ENCODE peak calls at places on chromosomes 7 and 10, in ten cellular contexts. One of them, this sample, is unnamed.

GRCh38 chr7:1670894-1671875 is 1.1 kb downstream of the ELFN1 start:
- DNase-seq in uterus: no peak
- DNase-seq in CD8-positive, alpha-beta memory T cell: no peak
- DNase-seq in upper lobe of right lung: peak; percentile 51
- DNase-seq in stomach: no peak
- DNase-seq in WERI-Rb-1: no peak
- DNase-seq in ovary: no peak
- DNase-seq in endodermal cell: peak; percentile 55
- DNase-seq in sigmoid colon: peak; percentile 39
- DNase-seq in psoas muscle: peak; percentile 5
- DNase-seq in this sample: no peak

GRCh38 chr7:99224263-99224947 is 16.5 kb upstream of the KPNA7 start:
- DNase-seq in uterus: no peak
- DNase-seq in CD8-positive, alpha-beta memory T cell: no peak
- DNase-seq in upper lobe of right lung: no peak
- DNase-seq in stomach: peak; percentile 64
- DNase-seq in WERI-Rb-1: no peak
- DNase-seq in ovary: no peak
- DNase-seq in endodermal cell: no peak
- DNase-seq in sigmoid colon: no peak
- DNase-seq in psoas muscle: no peak
- DNase-seq in this sample: no peak

GRCh38 chr7:14332155-14332554 is 342.7 kb upstream of the ETV1 start:
- DNase-seq in uterus: no peak
- DNase-seq in CD8-positive, alpha-beta memory T cell: no peak
- DNase-seq in upper lobe of right lung: no peak
- DNase-seq in stomach: no peak
- DNase-seq in WERI-Rb-1: no peak
- DNase-seq in ovary: no peak
- DNase-seq in endodermal cell: peak; percentile 72
- DNase-seq in sigmoid colon: no peak
- DNase-seq in psoas muscle: no peak
- DNase-seq in this sample: no peak

GRCh38 chr7:29228289-29229011 is 33.9 kb downstream of the CHN2 start:
- DNase-seq in uterus: no peak
- DNase-seq in CD8-positive, alpha-beta memory T cell: no peak
- DNase-seq in upper lobe of right lung: no peak
- DNase-seq in stomach: peak; percentile 44
- DNase-seq in WERI-Rb-1: no peak
- DNase-seq in ovary: no peak
- DNase-seq in endodermal cell: no peak
- DNase-seq in sigmoid colon: no peak
- DNase-seq in psoas muscle: no peak
- DNase-seq in this sample: no peak

GRCh38 chr10:127756264-127756663 is 19.3 kb downstream of the FOXI2 start:
- DNase-seq in uterus: no peak
- DNase-seq in CD8-positive, alpha-beta memory T cell: no peak
- DNase-seq in upper lobe of right lung: no peak
- DNase-seq in stomach: no peak
- DNase-seq in WERI-Rb-1: no peak
- DNase-seq in ovary: no peak
- DNase-seq in endodermal cell: no peak
- DNase-seq in sigmoid colon: no peak
- DNase-seq in psoas muscle: no peak
- DNase-seq in this sample: no peak

GRCh38 chr10:124106241-124106905 is 13.0 kb upstream of the CHST15 start:
- DNase-seq in uterus: peak; percentile 89
- DNase-seq in CD8-positive, alpha-beta memory T cell: no peak
- DNase-seq in upper lobe of right lung: peak; percentile 78
- DNase-seq in stomach: peak; percentile 77
- DNase-seq in WERI-Rb-1: no peak
- DNase-seq in ovary: peak; percentile 94
- DNase-seq in endodermal cell: no peak
- DNase-seq in sigmoid colon: peak; percentile 93
- DNase-seq in psoas muscle: peak; percentile 72
- DNase-seq in this sample: no peak

GRCh38 chr10:50992356-50992866 is 81.9 kb upstream of the PRKG1 start:
- DNase-seq in uterus: no peak
- DNase-seq in CD8-positive, alpha-beta memory T cell: no peak
- DNase-seq in upper lobe of right lung: no peak
- DNase-seq in stomach: no peak
- DNase-seq in WERI-Rb-1: no peak
- DNase-seq in ovary: no peak
- DNase-seq in endodermal cell: peak; percentile 76
- DNase-seq in sigmoid colon: peak; percentile 66
- DNase-seq in psoas muscle: peak; percentile 12
- DNase-seq in this sample: no peak

GRCh38 chr10:11610855-11611247 is 599 bp downstream of the USP6NL start:
- DNase-seq in uterus: peak; percentile 30
- DNase-seq in CD8-positive, alpha-beta memory T cell: peak; percentile 11
- DNase-seq in upper lobe of right lung: peak; percentile 76
- DNase-seq in stomach: no peak
- DNase-seq in WERI-Rb-1: no peak
- DNase-seq in ovary: peak; percentile 57
- DNase-seq in endodermal cell: peak; percentile 65
- DNase-seq in sigmoid colon: peak; percentile 72
- DNase-seq in psoas muscle: peak; percentile 36
- DNase-seq in this sample: no peak

GRCh38 chr10:115936926-115937755 is 335.9 kb downstream of the GFRA1 start:
- DNase-seq in uterus: no peak
- DNase-seq in CD8-positive, alpha-beta memory T cell: no peak
- DNase-seq in upper lobe of right lung: no peak
- DNase-seq in stomach: no peak
- DNase-seq in WERI-Rb-1: no peak
- DNase-seq in ovary: no peak
- DNase-seq in endodermal cell: no peak
- DNase-seq in sigmoid colon: no peak
- DNase-seq in psoas muscle: no peak
- DNase-seq in this sample: no peak

GRCh38 chr7:158011941-158012340 is 575.7 kb downstream of the PTPRN2 start:
- DNase-seq in uterus: no peak
- DNase-seq in CD8-positive, alpha-beta memory T cell: no peak
- DNase-seq in upper lobe of right lung: peak; percentile 19
- DNase-seq in stomach: no peak
- DNase-seq in WERI-Rb-1: no peak
- DNase-seq in ovary: no peak
- DNase-seq in endodermal cell: no peak
- DNase-seq in sigmoid colon: no peak
- DNase-seq in psoas muscle: no peak
- DNase-seq in this sample: no peak

GRCh38 chr10:97020452-97021400 is 165.0 kb downstream of the SLIT1 start:
- DNase-seq in uterus: peak; percentile 42
- DNase-seq in CD8-positive, alpha-beta memory T cell: no peak
- DNase-seq in upper lobe of right lung: no peak
- DNase-seq in stomach: peak; percentile 30
- DNase-seq in WERI-Rb-1: peak; percentile 75
- DNase-seq in ovary: peak; percentile 59
- DNase-seq in endodermal cell: peak; percentile 51
- DNase-seq in sigmoid colon: peak; percentile 83
- DNase-seq in psoas muscle: no peak
- DNase-seq in this sample: no peak

GRCh38 chr10:24465899-24466615 is 257.1 kb downstream of the KIAA1217 start:
- DNase-seq in uterus: no peak
- DNase-seq in CD8-positive, alpha-beta memory T cell: no peak
- DNase-seq in upper lobe of right lung: no peak
- DNase-seq in stomach: peak; percentile 70
- DNase-seq in WERI-Rb-1: no peak
- DNase-seq in ovary: no peak
- DNase-seq in endodermal cell: no peak
- DNase-seq in sigmoid colon: no peak
- DNase-seq in psoas muscle: no peak
- DNase-seq in this sample: no peak

GRCh38 chr10:24466616-24466949 is 257.1 kb downstream of the ARHGAP21 start:
- DNase-seq in uterus: no peak
- DNase-seq in CD8-positive, alpha-beta memory T cell: no peak
- DNase-seq in upper lobe of right lung: no peak
- DNase-seq in stomach: no peak
- DNase-seq in WERI-Rb-1: no peak
- DNase-seq in ovary: no peak
- DNase-seq in endodermal cell: no peak
- DNase-seq in sigmoid colon: no peak
- DNase-seq in psoas muscle: no peak
- DNase-seq in this sample: no peak

GRCh38 chr10:24467605-24468004 is 256.1 kb downstream of the ARHGAP21 start:
- DNase-seq in uterus: no peak
- DNase-seq in CD8-positive, alpha-beta memory T cell: no peak
- DNase-seq in upper lobe of right lung: no peak
- DNase-seq in stomach: no peak
- DNase-seq in WERI-Rb-1: no peak
- DNase-seq in ovary: no peak
- DNase-seq in endodermal cell: no peak
- DNase-seq in sigmoid colon: no peak
- DNase-seq in psoas muscle: no peak
- DNase-seq in this sample: no peak

GRCh38 chr10:24468281-24468751 is 255.4 kb downstream of the ARHGAP21 start:
- DNase-seq in uterus: no peak
- DNase-seq in CD8-positive, alpha-beta memory T cell: no peak
- DNase-seq in upper lobe of right lung: no peak
- DNase-seq in stomach: peak; percentile 43
- DNase-seq in WERI-Rb-1: no peak
- DNase-seq in ovary: no peak
- DNase-seq in endodermal cell: no peak
- DNase-seq in sigmoid colon: no peak
- DNase-seq in psoas muscle: peak; percentile 49
- DNase-seq in this sample: no peak

GRCh38 chr10:24467094-24467493 is 256.6 kb downstream of the ARHGAP21 start:
- DNase-seq in uterus: no peak
- DNase-seq in CD8-positive, alpha-beta memory T cell: no peak
- DNase-seq in upper lobe of right lung: no peak
- DNase-seq in stomach: no peak
- DNase-seq in WERI-Rb-1: no peak
- DNase-seq in ovary: no peak
- DNase-seq in endodermal cell: no peak
- DNase-seq in sigmoid colon: no peak
- DNase-seq in psoas muscle: no peak
- DNase-seq in this sample: no peak
- H3K4me3 ChIP-seq in uterus: no peak overlapping the region
- H3K4me3 ChIP-seq in CD8-positive, alpha-beta memory T cell: no peak overlapping the region
- H3K4me3 ChIP-seq in upper lobe of right lung: peak overlapping the region; percentile 38
- H3K4me3 ChIP-seq in stomach: peak overlapping the region; percentile 29
- H3K4me3 ChIP-seq in WERI-Rb-1: no peak overlapping the region
- H3K4me3 ChIP-seq in ovary: no peak overlapping the region
- H3K4me3 ChIP-seq in endodermal cell: no peak overlapping the region
- H3K4me3 ChIP-seq in sigmoid colon: no peak overlapping the region
- H3K4me3 ChIP-seq in psoas muscle: peak overlapping the region; percentile 61
- H3K4me3 ChIP-seq in this sample: peak overlapping the region; percentile 13

GRCh38 chr10:109862738-109863137 is 60.6 kb downstream of the XPNPEP1 start:
- DNase-seq in uterus: no peak
- DNase-seq in CD8-positive, alpha-beta memory T cell: no peak
- DNase-seq in upper lobe of right lung: no peak
- DNase-seq in stomach: no peak
- DNase-seq in WERI-Rb-1: no peak
- DNase-seq in ovary: no peak
- DNase-seq in endodermal cell: no peak
- DNase-seq in sigmoid colon: no peak
- DNase-seq in psoas muscle: no peak
- DNase-seq in this sample: no peak
- H3K27ac ChIP-seq in uterus: no peak overlapping the region
- H3K27ac ChIP-seq in CD8-positive, alpha-beta memory T cell: no peak overlapping the region
- H3K27ac ChIP-seq in upper lobe of right lung: no peak overlapping the region
- H3K27ac ChIP-seq in stomach: no peak overlapping the region
- H3K27ac ChIP-seq in WERI-Rb-1: no peak overlapping the region
- H3K27ac ChIP-seq in ovary: no peak overlapping the region
- H3K27ac ChIP-seq in endodermal cell: no peak overlapping the region
- H3K27ac ChIP-seq in sigmoid colon: no peak overlapping the region
- H3K27ac ChIP-seq in psoas muscle: no peak overlapping the region
- H3K27ac ChIP-seq in this sample: no peak overlapping the region

GRCh38 chr7:101162551-101163280 is 2.7 kb downstream of the VGF start:
- DNase-seq in uterus: no peak
- DNase-seq in CD8-positive, alpha-beta memory T cell: no peak
- DNase-seq in upper lobe of right lung: peak; percentile 74
- DNase-seq in stomach: no peak
- DNase-seq in WERI-Rb-1: peak; percentile 51
- DNase-seq in ovary: peak; percentile 61
- DNase-seq in endodermal cell: peak; percentile 90
- DNase-seq in sigmoid colon: no peak
- DNase-seq in psoas muscle: no peak
- DNase-seq in this sample: no peak
- H3K4me3 ChIP-seq in uterus: peak overlapping the region; percentile 36
- H3K4me3 ChIP-seq in CD8-positive, alpha-beta memory T cell: no peak overlapping the region
- H3K4me3 ChIP-seq in upper lobe of right lung: peak overlapping the region; percentile 29
- H3K4me3 ChIP-seq in stomach: peak overlapping the region; percentile 43
- H3K4me3 ChIP-seq in WERI-Rb-1: peak overlapping the region; percentile 19
- H3K4me3 ChIP-seq in ovary: peak overlapping the region; percentile 25
- H3K4me3 ChIP-seq in endodermal cell: no peak overlapping the region
- H3K4me3 ChIP-seq in sigmoid colon: no peak overlapping the region
- H3K4me3 ChIP-seq in psoas muscle: peak overlapping the region; percentile 48
- H3K4me3 ChIP-seq in this sample: peak overlapping the region; percentile 34

GRCh38 chr7:140982508-140982907 is 32.2 kb downstream of the MRPS33 start:
- DNase-seq in uterus: no peak
- DNase-seq in CD8-positive, alpha-beta memory T cell: peak; percentile 8
- DNase-seq in upper lobe of right lung: no peak
- DNase-seq in stomach: no peak
- DNase-seq in WERI-Rb-1: no peak
- DNase-seq in ovary: no peak
- DNase-seq in endodermal cell: no peak
- DNase-seq in sigmoid colon: no peak
- DNase-seq in psoas muscle: no peak
- DNase-seq in this sample: no peak

GRCh38 chr7:140972876-140973829 is 41.6 kb downstream of the MRPS33 start:
- DNase-seq in uterus: no peak
- DNase-seq in CD8-positive, alpha-beta memory T cell: no peak
- DNase-seq in upper lobe of right lung: no peak
- DNase-seq in stomach: no peak
- DNase-seq in WERI-Rb-1: peak; percentile 14
- DNase-seq in ovary: no peak
- DNase-seq in endodermal cell: no peak
- DNase-seq in sigmoid colon: no peak
- DNase-seq in psoas muscle: no peak
- DNase-seq in this sample: no peak

GRCh38 chr7:140972344-140972743 is 42.4 kb downstream of the MRPS33 start:
- DNase-seq in uterus: no peak
- DNase-seq in CD8-positive, alpha-beta memory T cell: no peak
- DNase-seq in upper lobe of right lung: no peak
- DNase-seq in stomach: no peak
- DNase-seq in WERI-Rb-1: no peak
- DNase-seq in ovary: no peak
- DNase-seq in endodermal cell: no peak
- DNase-seq in sigmoid colon: no peak
- DNase-seq in psoas muscle: no peak
- DNase-seq in this sample: no peak

DNA sequence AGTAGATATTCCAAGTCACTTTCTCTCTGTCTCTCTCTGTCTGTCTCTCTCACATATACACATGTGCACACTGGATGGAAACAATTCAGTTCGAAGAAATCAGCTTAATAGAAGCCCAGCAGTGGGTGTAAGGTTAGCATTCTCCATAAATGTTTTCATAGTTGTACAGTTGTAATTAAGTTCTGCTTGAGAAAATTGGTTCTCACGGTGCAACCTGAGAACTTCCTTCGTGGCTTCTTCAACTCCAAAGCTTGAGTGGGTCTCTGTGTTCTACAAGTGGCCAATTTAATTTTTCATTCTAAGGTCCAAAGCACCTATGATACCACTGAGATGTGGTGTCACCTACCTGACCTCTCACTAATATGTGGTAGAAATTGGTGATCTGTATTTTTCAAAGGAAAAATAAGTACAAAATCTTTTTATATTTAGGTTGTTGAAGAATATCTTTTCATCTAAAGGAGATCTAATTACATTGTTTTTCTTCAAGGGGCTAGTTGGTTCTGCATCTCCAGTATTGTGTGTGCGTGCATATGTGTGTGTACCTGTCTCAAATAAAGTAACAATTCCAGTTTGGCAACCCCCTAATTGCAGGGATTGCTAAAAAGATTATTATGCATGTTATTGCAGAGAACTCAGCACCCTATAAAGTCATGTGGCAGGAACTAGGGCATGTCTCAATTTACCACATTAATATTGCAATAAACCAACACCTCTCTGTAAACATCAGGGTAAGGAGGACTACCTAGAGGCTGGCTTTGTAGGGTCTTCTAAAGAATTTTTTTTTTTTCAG is 37.2 kb downstream of the MRPS33 start:
- DNase-seq in uterus: no peak
- DNase-seq in CD8-positive, alpha-beta memory T cell: no peak
- DNase-seq in upper lobe of right lung: no peak
- DNase-seq in stomach: no peak
- DNase-seq in WERI-Rb-1: no peak
- DNase-seq in ovary: no peak
- DNase-seq in endodermal cell: no peak
- DNase-seq in sigmoid colon: no peak
- DNase-seq in psoas muscle: no peak
- DNase-seq in this sample: no peak
- H3K27ac ChIP-seq in uterus: no peak overlapping the region
- H3K27ac ChIP-seq in CD8-positive, alpha-beta memory T cell: no peak overlapping the region
- H3K27ac ChIP-seq in upper lobe of right lung: no peak overlapping the region
- H3K27ac ChIP-seq in stomach: no peak overlapping the region
- H3K27ac ChIP-seq in WERI-Rb-1: no peak overlapping the region
- H3K27ac ChIP-seq in ovary: no peak overlapping the region
- H3K27ac ChIP-seq in endodermal cell: no peak overlapping the region
- H3K27ac ChIP-seq in sigmoid colon: no peak overlapping the region
- H3K27ac ChIP-seq in psoas muscle: no peak overlapping the region
- H3K27ac ChIP-seq in this sample: no peak overlapping the region

This sample was measured in esophagus squamous epithelium.